ENCODE peak calls at places on chromosomes 7 and 10, in six cellular contexts. L, X, C, T, M and K are unnamed samples. For H3K27me3, the result is how much of the 10 kb centered on the place peaks cover.

GRCh38 chr10:72276013-72276387 is 2.3 kb downstream of the DDIT4 start:
- DNase-seq in X (peak), M (no peak), T (no peak), C (no peak), L (no peak), K (peak)

GRCh38 chr10:76885815-76886214 is 751.8 kb downstream of the KCNMA1 start:
- DNase-seq in T (no peak), C (no peak), L (no peak), X (no peak), M (peak), K (peak)

GRCh38 chr7:19061331-19061730 is 56.1 kb downstream of the TWIST1 start:
- DNase-seq in L (no peak), C (no peak), T (no peak), X (peak), M (no peak), K (no peak)

GRCh38 chr7:129908181-129908580 is 44.6 kb downstream of the UBE2H start:
- DNase-seq in M (no peak), L (no peak), X (peak), T (no peak), C (no peak), K (no peak)

GRCh38 chr10:109993551-109993950 is 14.2 kb upstream of the ADD3 start:
- DNase-seq in L (no peak), T (no peak), X (no peak), M (no peak), C (no peak), K (no peak)

GRCh38 chr10:99537381-99538286 is 4.9 kb downstream of the NKX2-3 start:
- DNase-seq in X (no peak), C (no peak), T (peak), L (no peak), M (peak), K (no peak)

GRCh38 chr10:28284126-28284525 is 18.7 kb downstream of the MPP7 start:
- DNase-seq in C (peak), X (no peak), T (no peak), M (no peak), L (no peak), K (no peak)

GRCh38 chr10:9342865-9343450 is 1288.5 kb downstream of the GATA3 start:
- DNase-seq in C (peak), T (peak), L (no peak), X (peak), M (peak), K (no peak)

GRCh38 chr7:43577485-43577951 is 5.4 kb upstream of the STK17A start:
- DNase-seq in M (no peak), X (peak), T (no peak), C (peak), L (no peak), K (no peak)

GRCh38 chr7:34165927-34166550 is 260.7 kb downstream of the BMPER start:
- DNase-seq in X (peak), L (no peak), M (peak), T (peak), C (peak), K (no peak)

GRCh38 chr7:139035588-139036353 is at the start of gene ZC3HAV1L:
- DNase-seq in L (peak), X (peak), T (peak), C (peak), M (peak), K (peak)

GRCh38 chr7:34875481-34875880 is 161.8 kb downstream of the DPY19L1 start:
- DNase-seq in L (no peak), X (no peak), M (peak), C (no peak), T (no peak), K (no peak)

DNA sequence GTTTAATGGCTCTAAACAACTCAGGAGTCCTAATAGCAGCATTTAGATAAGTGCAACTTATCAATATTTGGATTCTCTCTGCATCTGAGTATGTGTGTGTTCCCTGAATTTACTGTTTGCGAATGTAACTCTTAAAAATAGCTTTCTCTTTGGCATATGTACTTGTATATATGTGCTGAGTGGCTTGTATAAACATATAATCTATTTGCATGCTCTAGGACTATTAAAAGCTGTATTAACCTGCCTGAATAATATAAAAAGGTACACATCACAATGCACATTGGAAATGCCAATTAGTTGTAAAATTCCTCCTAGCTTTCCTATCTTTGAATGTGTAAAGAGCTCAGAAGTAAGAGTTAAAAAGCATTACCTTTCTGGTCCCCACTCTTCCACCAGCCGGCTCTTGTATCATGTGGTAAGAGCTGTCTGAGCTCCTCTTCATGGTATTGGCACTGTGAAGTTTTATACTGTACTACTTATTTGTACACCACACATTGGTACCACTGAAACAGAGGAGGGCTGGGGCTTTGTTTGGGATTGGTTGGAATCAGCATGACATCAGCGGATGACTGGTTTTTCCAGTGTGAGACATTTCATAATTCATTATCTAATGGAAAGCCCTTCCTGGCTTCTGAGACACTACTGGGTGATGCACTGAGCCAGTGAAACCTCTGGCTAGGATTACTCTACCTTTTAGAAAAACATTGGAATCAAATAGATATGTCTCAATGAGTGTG is at the start of gene INHBA:
- DNase-seq in X (peak), C (peak), L (no peak), M (no peak), T (peak), K (no peak)
- H3K4me3 ChIP-seq in X (peak), C (peak), L (no peak), M (no peak), T (peak), K (no peak)

GRCh38 chr7:111312966-111313365 is 222.0 kb downstream of the LRRN3 start:
- DNase-seq in C (peak), T (no peak), X (peak), L (no peak), M (peak), K (no peak)
- H3K27me3 ChIP-seq in C (under half), T (under half), X (under half), L (under half), M (under half), K (under half)

GRCh38 chr10:71067098-71067760 is 145.1 kb upstream of the UNC5B start:
- DNase-seq in C (no peak), X (no peak), L (no peak), M (no peak), T (peak), K (no peak)
- H3K4me3 ChIP-seq in C (no peak), X (no peak), L (no peak), M (no peak), T (no peak), K (no peak)

GRCh38 chr7:134130124-134130523 is 3.0 kb downstream of the LRGUK start:
- DNase-seq in T (no peak), L (no peak), M (peak), C (no peak), X (no peak), K (no peak)

GRCh38 chr7:134128829-134129228 is 1.7 kb downstream of the LRGUK start:
- DNase-seq in L (no peak), X (no peak), C (no peak), M (no peak), T (no peak), K (no peak)

GRCh38 chr7:134126126-134126525 is 1.0 kb upstream of the LRGUK start:
- DNase-seq in T (no peak), M (no peak), L (no peak), C (no peak), X (no peak), K (no peak)

GRCh38 chr7:134122980-134123379 is 4.2 kb upstream of the LRGUK start:
- DNase-seq in T (no peak), L (no peak), X (no peak), C (no peak), M (no peak), K (no peak)

GRCh38 chr7:134126937-134127848 is at the start of gene LRGUK:
- DNase-seq in L (peak), M (peak), X (peak), C (peak), T (peak), K (peak)
- H3K27me3 ChIP-seq in L (under half), M (under half), X (under half), C (under half), T (under half), K (under half)